ENCODE peak calls at places on chromosomes 11 and 22, in four cellular contexts. C is H9, G is IMR-90, P is H1. S is an unnamed sample.

GRCh38 chr11:107043242-107043991 is 25.1 kb upstream of the GUCY1A2 start:
- DNase-seq in P (no peak), C (no peak), G (peak), S (peak)

GRCh38 chr22:37254206-37254866 is 10.3 kb upstream of the RAC2 start:
- DNase-seq in C (no peak), P (no peak), G (peak), S (no peak)

GRCh38 chr11:130782361-130783221 is 133.7 kb downstream of the SNX19 start:
- DNase-seq in C (no peak), G (peak), P (no peak), S (peak)

GRCh38 chr22:36237462-36238347 is 1.6 kb downstream of the APOL2 start:
- DNase-seq in C (peak), G (no peak), P (no peak), S (no peak)

GRCh38 chr11:71184421-71185210 is 67.8 kb downstream of the SHANK2 start:
- DNase-seq in P (no peak), G (no peak), C (peak), S (no peak)

GRCh38 chr11:62552465-62552782 is 5.8 kb upstream of the AHNAK start:
- DNase-seq in G (peak), P (no peak), C (no peak), S (peak)

GRCh38 chr11:40754297-40754696 is 705.2 kb downstream of the LRRC4C start:
- DNase-seq in C (no peak), P (no peak), G (no peak), S (no peak)

GRCh38 chr22:48652796-48653195 is 1174.9 kb downstream of the BRD1 start:
- DNase-seq in G (no peak), C (no peak), P (no peak), S (no peak)

GRCh38 chr11:27216268-27217149 is 146.5 kb downstream of the CCDC34 start:
- DNase-seq in C (no peak), P (no peak), G (peak), S (no peak)

GRCh38 chr11:111039982-111040381 is 205.5 kb upstream of the POU2AF2 start:
- DNase-seq in P (no peak), C (no peak), G (no peak), S (no peak)

GRCh38 chr22:36182871-36183270 is 18.7 kb downstream of the APOL4 start:
- DNase-seq in P (no peak), C (no peak), G (no peak), S (no peak)

GRCh38 chr22:38705235-38706100 is at the start of gene GTPBP1:
- DNase-seq in G (peak), C (peak), P (peak), S (peak)

GRCh38 chr11:116993599-116993998 is 104.6 kb downstream of the SIK3 start:
- DNase-seq in P (no peak), G (no peak), C (no peak), S (peak)

GRCh38 chr11:23540101-23540561 is 679.9 kb upstream of the CCDC179 start:
- DNase-seq in P (peak), C (peak), G (peak), S (peak)

GRCh38 chr11:68992743-68993255 is 12.0 kb upstream of the MRGPRD start:
- DNase-seq in C (no peak), P (no peak), G (no peak), S (no peak)

GRCh38 chr11:120811199-120811598 is 212.7 kb upstream of the TBCEL start:
- DNase-seq in P (no peak), C (no peak), G (no peak), S (no peak)

GRCh38 chr11:115653926-115654325 is 149.7 kb upstream of the CADM1 start:
- DNase-seq in C (no peak), G (no peak), P (no peak), S (no peak)

GRCh38 chr11:130179396-130180306 is 20.1 kb downstream of the ST14 start:
- DNase-seq in G (no peak), C (no peak), P (no peak), S (no peak)

GRCh38 chr11:99020324-99021225 is at the start of gene CNTN5:
- DNase-seq in P (peak), C (peak), G (peak), S (peak)

GRCh38 chr11:38206663-38207062 is 1608.6 kb upstream of the RAG2 start:
- DNase-seq in P (no peak), C (no peak), G (no peak), S (no peak)

GRCh38 chr11:48125866-48126265 is 90.7 kb upstream of the OR4B1 start:
- DNase-seq in P (no peak), G (no peak), C (no peak), S (no peak)

GRCh38 chr11:94504689-94505293 is 7.5 kb upstream of the C11orf97 start:
- DNase-seq in P (no peak), G (peak), C (no peak), S (peak)

GRCh38 chr11:62208785-62209144 is 292 bp downstream of the SCGB2A1 start:
- DNase-seq in G (no peak), C (no peak), P (no peak), S (no peak)

GRCh38 chr11:1470681-1471611 is 15.6 kb downstream of the MOB2 start:
- DNase-seq in C (no peak), P (no peak), G (no peak), S (no peak)

GRCh38 chr11:62601364-62602140 is at the start of gene MTA2:
- DNase-seq in P (peak), G (peak), C (peak), S (peak)

DNA sequence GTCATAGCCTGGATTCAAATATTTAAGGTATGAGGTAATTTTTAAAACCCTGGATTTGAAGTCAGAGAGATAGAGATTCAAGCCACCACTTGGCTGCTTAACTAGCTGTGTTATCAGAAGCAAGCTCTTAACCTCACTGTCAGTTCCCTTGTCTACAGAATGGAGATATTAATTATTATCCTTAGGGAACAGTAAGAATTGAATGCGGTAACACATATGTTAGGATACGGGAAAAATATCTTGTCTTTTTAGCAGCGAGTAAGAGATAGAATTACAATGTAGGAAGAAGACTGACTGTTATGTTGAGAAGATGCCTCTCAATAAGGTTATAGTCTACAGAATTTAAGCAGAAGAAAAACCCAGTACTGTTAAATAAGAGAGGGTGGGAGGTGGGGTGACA is 90.0 kb upstream of the KCNA4 start:
- DNase-seq in G (no peak), P (no peak), C (no peak), S (peak)
- H4K5ac ChIP-seq in G (no peak), P (no peak), C (no peak), S (no peak)

DNA sequence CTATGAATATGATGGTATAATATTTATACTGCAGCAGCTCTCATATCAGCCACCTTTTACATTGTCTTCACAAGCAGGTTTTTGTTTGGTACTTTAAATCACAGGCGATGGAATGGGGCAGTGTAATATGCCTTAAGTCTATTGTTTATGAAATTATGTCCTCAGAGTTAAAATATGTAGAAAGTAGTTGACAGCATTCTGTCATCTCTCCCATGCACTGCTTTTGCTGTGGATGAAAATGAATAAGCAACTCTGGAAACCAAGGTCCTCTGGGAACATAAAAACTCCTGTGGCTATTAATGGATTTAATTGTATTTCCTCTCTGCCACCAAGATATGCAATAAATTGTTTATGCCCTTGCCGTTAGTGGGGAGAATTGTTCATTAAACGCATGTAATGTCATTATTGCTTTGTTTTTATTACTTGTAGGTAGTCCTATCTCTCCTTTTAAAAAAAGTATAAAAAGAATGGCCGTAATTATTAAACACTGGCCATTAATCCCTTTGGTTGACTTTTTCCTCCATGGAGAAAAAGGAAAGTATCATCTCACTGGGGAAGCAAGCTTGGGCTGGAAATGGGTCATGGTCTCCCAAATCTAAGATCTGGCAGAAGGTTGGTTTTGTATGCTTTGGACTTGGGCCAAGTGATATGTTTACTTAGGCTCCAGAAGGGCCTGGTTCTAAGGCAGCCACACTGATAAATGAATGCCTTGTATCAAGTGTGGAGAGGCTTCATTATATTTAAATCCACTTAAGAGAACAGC is 13.0 kb downstream of the PACS1 start:
- DNase-seq in C (no peak), G (no peak), P (no peak), S (no peak)
- H4K5ac ChIP-seq in C (no peak), G (no peak), P (no peak), S (no peak)

DNA sequence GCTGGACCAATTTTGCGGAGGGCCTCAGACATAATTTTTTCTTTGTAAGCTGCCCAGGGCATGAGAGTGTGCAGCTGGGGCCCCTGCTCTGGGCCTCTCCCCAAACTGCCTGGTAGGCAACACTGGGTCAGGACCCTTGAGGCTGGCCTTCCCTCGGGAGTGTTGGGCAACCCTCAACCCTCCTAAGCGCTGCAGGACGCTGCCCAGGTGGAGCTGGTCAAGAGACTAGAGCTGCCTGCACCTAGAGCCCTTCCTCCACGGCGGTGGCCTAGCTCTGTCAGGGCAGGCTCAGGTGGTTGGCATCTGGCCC is 505 bp upstream of the TMEM132A start:
- DNase-seq in P (no peak), C (no peak), G (no peak), S (no peak)
- H4K5ac ChIP-seq in P (no peak), C (no peak), G (no peak), S (no peak)

DNA sequence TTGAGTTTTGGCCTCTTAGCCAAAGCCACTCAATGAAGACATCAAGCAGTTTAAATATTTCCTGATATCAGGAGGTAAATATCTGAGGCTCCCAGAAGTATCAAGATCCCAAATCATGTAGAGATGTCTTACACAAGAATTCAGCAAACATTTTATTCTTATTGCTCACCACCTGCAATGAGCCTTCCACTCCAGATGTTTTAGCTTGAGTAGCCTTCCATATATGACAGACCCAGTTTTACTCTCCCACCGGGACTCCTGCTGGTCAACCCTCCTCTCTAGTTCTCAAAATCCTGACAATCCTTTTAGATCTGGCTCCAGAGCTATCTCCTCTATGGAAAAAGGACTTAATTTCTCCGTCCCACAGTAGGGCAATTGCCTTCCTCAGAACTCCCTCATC is 404.4 kb downstream of the KCNA4 start:
- DNase-seq in G (no peak), C (no peak), P (no peak), S (no peak)
- H4K5ac ChIP-seq in G (no peak), C (no peak), P (no peak), S (no peak)

DNA sequence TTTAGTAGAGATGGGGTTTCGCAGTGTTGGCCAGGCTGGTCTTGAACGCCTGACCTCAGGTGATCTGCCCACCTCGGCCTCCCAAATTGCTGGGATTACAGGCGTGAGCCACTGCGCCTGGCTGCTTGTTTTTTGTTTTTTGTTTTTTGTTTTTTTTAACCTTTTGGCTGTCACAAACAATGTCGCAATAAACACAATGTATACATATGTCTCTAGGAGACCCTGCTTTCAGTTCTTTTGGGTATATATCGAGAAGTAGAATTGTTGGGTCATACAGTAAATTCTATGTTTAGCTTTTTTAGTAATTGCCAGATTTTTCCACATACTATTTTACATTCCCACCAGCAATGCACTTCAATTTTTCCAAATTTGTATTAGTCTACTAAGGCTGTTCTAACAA is 28.0 kb downstream of the RBX1 start:
- DNase-seq in G (no peak), P (no peak), C (no peak), S (no peak)
- H4K5ac ChIP-seq in G (no peak), P (no peak), C (no peak), S (no peak)

DNA sequence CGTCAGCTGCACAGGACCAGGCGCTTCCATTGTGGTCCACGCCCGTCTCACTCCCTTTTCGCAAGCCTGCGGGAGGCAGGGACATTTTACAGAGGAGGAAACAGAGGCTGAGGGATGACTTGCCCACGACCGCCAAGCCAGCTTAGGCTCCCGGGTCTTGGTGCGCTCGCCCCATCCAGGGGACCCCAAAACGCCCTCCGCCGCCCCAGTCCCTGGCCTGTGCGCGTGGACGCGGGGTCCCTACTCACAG is 300 bp downstream of the WNT11 start:
- DNase-seq in P (no peak), G (no peak), C (no peak), S (no peak)
- H4K5ac ChIP-seq in P (no peak), G (no peak), C (no peak), S (no peak)

DNA sequence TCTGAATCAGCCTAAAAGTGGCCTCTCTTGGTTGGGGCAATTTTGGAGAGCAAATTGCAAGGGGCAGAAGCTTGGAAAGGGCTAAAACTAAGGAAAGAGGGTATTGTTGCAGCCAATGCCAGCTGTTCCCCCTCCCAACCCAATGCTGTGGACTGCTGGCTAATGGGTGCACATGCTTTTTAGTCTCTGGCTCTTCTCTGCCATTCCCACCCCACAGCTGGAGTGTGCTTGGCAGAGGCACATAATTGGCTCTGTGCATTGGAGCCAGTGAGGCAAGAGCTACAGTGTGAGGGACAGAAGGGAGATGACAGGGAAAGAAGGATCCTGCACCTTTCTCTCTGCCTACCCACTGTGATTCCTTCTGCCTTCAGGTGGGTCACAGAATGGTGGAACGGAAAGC is 140.0 kb downstream of the NECTIN1 start:
- DNase-seq in G (no peak), C (no peak), P (no peak), S (no peak)
- H4K5ac ChIP-seq in G (no peak), C (no peak), P (no peak), S (no peak)

GRCh38 chr11:84660257-84660656 is 966.9 kb downstream of the DLG2 start:
- DNase-seq in G (no peak), P (no peak), C (no peak), S (no peak)

DNA sequence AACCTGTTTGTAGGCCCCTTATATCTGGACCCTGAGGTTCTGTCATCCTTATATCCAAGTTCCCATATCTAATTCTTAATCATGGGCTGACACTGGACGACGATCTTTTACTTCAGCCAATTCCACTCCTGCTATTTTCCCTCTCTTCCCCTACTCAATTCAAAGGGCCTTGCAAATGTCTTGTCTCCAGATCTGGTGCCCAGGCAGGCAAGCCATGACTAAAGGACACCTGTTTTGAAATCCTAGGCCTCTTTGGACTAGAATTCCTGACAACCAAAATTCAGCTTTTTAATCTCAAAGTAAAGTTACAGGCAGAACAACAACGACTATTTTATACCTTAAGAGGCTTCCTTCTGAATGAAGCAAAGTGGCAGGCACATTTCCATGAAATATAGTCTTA is 963.4 kb downstream of the DLG2 start:
- DNase-seq in P (no peak), G (no peak), C (no peak), S (no peak)
- H4K5ac ChIP-seq in P (no peak), G (no peak), C (no peak), S (no peak)

GRCh38 chr22:34493471-34493870 is 572.5 kb upstream of the ISX start:
- DNase-seq in P (no peak), C (no peak), G (no peak), S (no peak)
- H4K5ac ChIP-seq in P (no peak), C (no peak), G (no peak), S (no peak)

GRCh38 chr22:21996175-21996574 is 13.6 kb upstream of the TOP3B start:
- DNase-seq in P (no peak), G (no peak), C (no peak), S (no peak)
- H4K5ac ChIP-seq in P (no peak), G (no peak), C (no peak), S (no peak)